ENCODE peak calls at places on chromosomes 3 and 15, in seven cellular contexts. N, O, T, E, S, C and F are unnamed samples.

GRCh38 chr15:89132611-89133242 is 44.5 kb downstream of the ABHD2 start:
- DNase-seq in N (no peak), O (no peak), T (peak), E (no peak), S (no peak), C (peak), F (no peak)

GRCh38 chr15:72936691-72937679 is 115.3 kb upstream of the NEO1 start:
- DNase-seq in N (no peak), O (no peak), T (no peak), E (no peak), S (no peak), C (no peak), F (no peak)

GRCh38 chr15:88018865-88019626 is 237.5 kb downstream of the NTRK3 start:
- DNase-seq in N (peak), O (no peak), T (no peak), E (no peak), S (peak), C (no peak), F (no peak)

GRCh38 chr3:134357261-134357913 is 16.9 kb downstream of the AMOTL2 start:
- DNase-seq in N (peak), O (no peak), T (no peak), E (no peak), S (no peak), C (peak), F (no peak)

GRCh38 chr3:19284974-19285373 is 136.7 kb downstream of the KCNH8 start:
- DNase-seq in N (no peak), O (no peak), T (no peak), E (no peak), S (no peak), C (no peak), F (no peak)

GRCh38 chr3:14879161-14879888 is 60.6 kb downstream of the FGD5 start:
- DNase-seq in N (no peak), O (peak), T (peak), E (no peak), S (peak), C (peak), F (peak)

GRCh38 chr3:114567774-114568173 is 273.9 kb downstream of the TIGIT start:
- DNase-seq in N (no peak), O (no peak), T (no peak), E (no peak), S (peak), C (no peak), F (no peak)

GRCh38 chr15:79294075-79294474 is 11.6 kb downstream of the ANKRD34C start:
- DNase-seq in N (no peak), O (no peak), T (no peak), E (peak), S (no peak), C (no peak), F (no peak)

GRCh38 chr3:49740427-49740826 is 16.7 kb upstream of the GMPPB start:
- DNase-seq in N (no peak), O (no peak), T (no peak), E (no peak), S (no peak), C (no peak), F (no peak)